ENCODE peak calls at places on chromosomes 5 and 9, in six cellular contexts. P is CD4-positive, alpha-beta memory T cell; Q is uterus; V is colonic mucosa; K is kidney; R is Panc1. N is an unnamed sample.

GRCh38 chr9:85432599-85432998 is 309.2 kb downstream of the AGTPBP1 start:
- DNase-seq in P (no peak), R (no peak), K (no peak), Q (no peak), V (peak; percentile 20), N (no peak)

GRCh38 chr5:68306361-68307014 is 90.9 kb downstream of the PIK3R1 start:
- DNase-seq in P (no peak), V (no peak), R (no peak), K (no peak), Q (no peak), N (no peak)

GRCh38 chr9:92954078-92954861 is 6.9 kb downstream of the FGD3 start:
- DNase-seq in R (no peak), V (peak; percentile 89), Q (peak; percentile 47), K (no peak), P (peak; percentile 90), N (peak; percentile 71)

GRCh38 chr9:89477811-89478583 is 19.9 kb downstream of the SEMA4D start:
- DNase-seq in K (no peak), P (peak; percentile 53), V (peak; percentile 39), R (no peak), Q (peak; percentile 39), N (peak; percentile 71)

GRCh38 chr9:137411670-137412380 is 11.1 kb downstream of the EXD3 start:
- DNase-seq in P (no peak), R (peak; percentile 33), K (peak; percentile 96), V (no peak), Q (peak; percentile 79), N (peak; percentile 91)

GRCh38 chr5:72123764-72124163 is 16.5 kb downstream of the MAP1B start:
- DNase-seq in K (no peak), Q (no peak), V (no peak), P (no peak), R (no peak), N (no peak)

GRCh38 chr9:4923580-4924544 is 61.2 kb upstream of the JAK2 start:
- DNase-seq in Q (no peak), V (no peak), K (no peak), P (peak; percentile 28), R (no peak), N (no peak)

GRCh38 chr5:373710-374602 is 52.4 kb downstream of the AHRR start:
- DNase-seq in V (peak; percentile 23), Q (peak; percentile 5), R (no peak), K (peak; percentile 63), P (peak; percentile 26), N (peak; percentile 56)

GRCh38 chr9:135514342-135515082 is 6.7 kb upstream of the LCN1 start:
- DNase-seq in Q (no peak), R (no peak), P (no peak), K (no peak), V (no peak), N (peak; percentile 2)

GRCh38 chr5:143442398-143442797 is 38.9 kb upstream of the NR3C1 start:
- DNase-seq in P (no peak), V (no peak), Q (no peak), R (no peak), K (no peak), N (no peak)

GRCh38 chr5:35857606-35858205 is 1.0 kb downstream of the IL7R start:
- DNase-seq in K (no peak), V (no peak), Q (no peak), R (no peak), P (peak; percentile 41), N (no peak)

GRCh38 chr9:99966720-99967119 is 60.3 kb downstream of the STX17 start:
- DNase-seq in P (no peak), Q (no peak), K (no peak), V (no peak), R (no peak), N (peak; percentile 27)

GRCh38 chr5:54093861-54094260 is 216.5 kb downstream of the ARL15 start:
- DNase-seq in P (no peak), Q (no peak), V (no peak), R (no peak), K (no peak), N (no peak)

GRCh38 chr9:128123451-128124080 is 4.0 kb downstream of the PTGES2 start:
- DNase-seq in R (no peak), V (no peak), K (peak; percentile 71), Q (no peak), P (no peak), N (peak; percentile 11)

GRCh38 chr9:128124451-128124850 is 3.1 kb downstream of the PTGES2 start:
- DNase-seq in K (peak; percentile 55), V (no peak), R (no peak), P (no peak), Q (no peak), N (peak; percentile 17)

GRCh38 chr9:128125575-128126354 is 1.8 kb downstream of the PTGES2 start:
- DNase-seq in V (no peak), K (peak; percentile 55), P (no peak), Q (no peak), R (no peak), N (no peak)

GRCh38 chr9:128122809-128123175 is 4.7 kb downstream of the PTGES2 start:
- DNase-seq in V (no peak), K (peak; percentile 71), P (no peak), R (no peak), Q (no peak), N (peak; percentile 23)

GRCh38 chr9:128124873-128125574 is 2.5 kb downstream of the PTGES2 start:
- DNase-seq in V (peak; percentile 90), R (no peak), Q (no peak), K (peak; percentile 73), P (no peak), N (peak; percentile 82)
- H3K4me3 ChIP-seq in V (no peak overlapping the region), R (peak overlapping the region; percentile 83), Q (no peak overlapping the region), K (no peak overlapping the region), P (no peak overlapping the region), N (no peak overlapping the region)

GRCh38 chr9:84187090-84187489 is 153.5 kb downstream of the SLC28A3 start:
- DNase-seq in R (no peak), P (no peak), K (no peak), V (no peak), Q (no peak), N (no peak)

GRCh38 chr9:84189901-84190300 is 150.7 kb downstream of the SLC28A3 start:
- DNase-seq in P (no peak), V (no peak), K (no peak), R (no peak), Q (no peak), N (peak; percentile 41)
- H3K27ac ChIP-seq in P (no peak overlapping the region), V (no peak overlapping the region), K (no peak overlapping the region), R (no peak overlapping the region), Q (no peak overlapping the region), N (no peak overlapping the region)

GRCh38 chr5:177984565-177985166 is 11.4 kb downstream of the PROP1 start:
- DNase-seq in P (no peak), V (no peak), Q (no peak), R (no peak), K (no peak), N (no peak)
- H3K4me3 ChIP-seq in P (no peak overlapping the region), V (no peak overlapping the region), Q (no peak overlapping the region), R (no peak overlapping the region), K (no peak overlapping the region), N (no peak overlapping the region)

DNA sequence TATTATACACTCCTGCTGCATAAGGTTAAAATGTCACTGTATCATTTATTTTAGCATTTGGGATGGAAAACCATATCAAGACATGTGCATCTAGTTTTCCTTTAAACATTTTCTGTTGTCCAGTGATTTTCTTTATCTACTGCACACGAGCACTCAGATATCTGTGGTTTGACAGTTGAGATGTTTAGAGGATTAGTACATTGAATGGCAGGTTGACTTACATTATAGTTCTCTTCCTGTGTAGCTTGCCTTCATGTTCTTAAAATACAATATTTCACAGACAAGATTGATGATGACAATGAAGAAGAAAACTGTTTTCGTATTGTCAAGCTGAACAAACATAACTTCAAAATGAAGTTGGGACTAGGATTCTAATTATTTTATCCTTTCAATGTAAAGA is 2378.4 kb upstream of the WWC1 start:
- DNase-seq in R (no peak), K (no peak), P (no peak), Q (no peak), V (no peak), N (no peak)
- H3K27ac ChIP-seq in R (no peak overlapping the region), K (no peak overlapping the region), P (no peak overlapping the region), Q (no peak overlapping the region), V (no peak overlapping the region), N (no peak overlapping the region)

GRCh38 chr9:94029932-94030317 is 54.3 kb upstream of the PTPDC1 start:
- DNase-seq in R (no peak), K (no peak), Q (no peak), P (no peak), V (no peak), N (no peak)
- H3K4me3 ChIP-seq in R (peak overlapping the region; percentile 91), K (peak overlapping the region; percentile 91), Q (peak overlapping the region; percentile 85), P (peak overlapping the region; percentile 64), V (peak overlapping the region; percentile 89), N (peak overlapping the region; percentile 81)

GRCh38 chr5:150638488-150639316 is 1.8 kb upstream of the SYNPO start:
- DNase-seq in P (no peak), K (peak; percentile 49), Q (no peak), V (no peak), R (no peak), N (no peak)

GRCh38 chr5:150639317-150639738 is 1.1 kb upstream of the SYNPO start:
- DNase-seq in V (no peak), K (peak; percentile 32), R (no peak), Q (no peak), P (no peak), N (no peak)

GRCh38 chr5:150638053-150638444 is 2.4 kb upstream of the SYNPO start:
- DNase-seq in R (no peak), Q (no peak), K (no peak), V (no peak), P (no peak), N (no peak)

GRCh38 chr5:150636391-150637244 is 3.8 kb upstream of the SYNPO start:
- DNase-seq in K (peak; percentile 84), V (peak; percentile 73), R (no peak), Q (peak; percentile 80), P (no peak), N (peak; percentile 86)

GRCh38 chr5:150637245-150638052 is 3.0 kb upstream of the SYNPO start:
- DNase-seq in P (no peak), Q (no peak), K (peak; percentile 72), R (no peak), V (no peak), N (peak; percentile 63)
- H3K27ac ChIP-seq in P (no peak overlapping the region), Q (peak overlapping the region; percentile 94), K (peak overlapping the region; percentile 71), R (peak overlapping the region; percentile 97), V (no peak overlapping the region), N (peak overlapping the region; percentile 90)

DNA sequence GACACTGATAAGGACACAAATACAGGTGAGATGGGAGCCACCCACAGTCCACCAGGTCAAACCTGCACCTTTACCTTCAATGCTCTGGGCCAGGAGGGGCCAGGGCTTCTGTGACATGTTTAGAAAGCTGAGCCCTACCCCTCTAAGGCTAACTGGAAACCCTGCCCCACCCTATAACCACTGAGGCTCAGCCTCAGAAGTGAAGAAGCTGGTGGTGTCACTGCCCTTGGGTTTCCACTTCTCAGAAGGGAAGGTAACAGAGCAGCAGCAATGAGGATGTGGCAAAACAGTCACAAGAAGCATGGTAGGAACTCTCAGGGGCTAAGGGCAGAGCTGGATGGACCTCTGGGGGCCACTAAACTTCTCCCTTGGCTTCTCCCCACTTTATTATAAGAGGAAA is 6.0 kb downstream of the PDGFRB start:
- DNase-seq in K (no peak), R (no peak), P (no peak), V (no peak), Q (no peak), N (no peak)
- H3K4me3 ChIP-seq in K (no peak overlapping the region), R (no peak overlapping the region), P (no peak overlapping the region), V (no peak overlapping the region), Q (no peak overlapping the region), N (peak overlapping the region; percentile 22)

GRCh38 chr5:137507150-137507549 is 8.0 kb upstream of the SPOCK1 start:
- DNase-seq in R (no peak), V (no peak), P (no peak), K (no peak), Q (no peak), N (no peak)
- H3K27ac ChIP-seq in R (no peak overlapping the region), V (no peak overlapping the region), P (no peak overlapping the region), K (no peak overlapping the region), Q (no peak overlapping the region), N (no peak overlapping the region)

GRCh38 chr9:107288701-107289100 is 5.6 kb downstream of the RAD23B start:
- DNase-seq in V (no peak), R (no peak), P (no peak), K (no peak), Q (no peak), N (no peak)
- H3K4me3 ChIP-seq in V (no peak overlapping the region), R (no peak overlapping the region), P (no peak overlapping the region), K (no peak overlapping the region), Q (no peak overlapping the region), N (no peak overlapping the region)

N was measured in stomach.